ENCODE peak calls at places on chromosomes 11 and 22, in ten cellular contexts. One of them, this sample, is unnamed.

GRCh38 chr11:74720596-74721478 is 10.4 kb downstream of the CHRDL2 start:
- DNase-seq in effector memory CD4-positive, alpha-beta T cell: no peak
- DNase-seq in GM19239: no peak
- DNase-seq in fibroblast of lung: peak; percentile 87
- DNase-seq in right lobe of liver: no peak
- DNase-seq in left ventricle myocardium inferior: peak; percentile 82
- DNase-seq in NCI-H187: no peak
- DNase-seq in ELR: no peak
- DNase-seq in A549: no peak
- DNase-seq in Caco-2: no peak
- DNase-seq in this sample: no peak

GRCh38 chr11:8092587-8093424 is 11.8 kb downstream of the TUB start:
- DNase-seq in Caco-2: peak; percentile 64
- DNase-seq in NCI-H187: peak; percentile 58
- DNase-seq in left ventricle myocardium inferior: peak; percentile 48
- DNase-seq in effector memory CD4-positive, alpha-beta T cell: no peak
- DNase-seq in ELR: peak; percentile 85
- DNase-seq in GM19239: peak; percentile 61
- DNase-seq in fibroblast of lung: peak; percentile 70
- DNase-seq in A549: peak; percentile 66
- DNase-seq in right lobe of liver: no peak
- DNase-seq in this sample: peak; percentile 50

GRCh38 chr22:24146190-24146616 is 35.1 kb upstream of the SUSD2 start:
- DNase-seq in ELR: peak; percentile 47
- DNase-seq in effector memory CD4-positive, alpha-beta T cell: no peak
- DNase-seq in GM19239: peak; percentile 84
- DNase-seq in left ventricle myocardium inferior: no peak
- DNase-seq in fibroblast of lung: peak; percentile 94
- DNase-seq in A549: peak; percentile 53
- DNase-seq in NCI-H187: peak; percentile 1
- DNase-seq in right lobe of liver: no peak
- DNase-seq in Caco-2: peak; percentile 77
- DNase-seq in this sample: peak; percentile 53

GRCh38 chr11:20594274-20595061 is 4.9 kb upstream of the SLC6A5 start:
- DNase-seq in fibroblast of lung: no peak
- DNase-seq in right lobe of liver: no peak
- DNase-seq in Caco-2: no peak
- DNase-seq in GM19239: no peak
- DNase-seq in A549: no peak
- DNase-seq in NCI-H187: no peak
- DNase-seq in effector memory CD4-positive, alpha-beta T cell: no peak
- DNase-seq in left ventricle myocardium inferior: no peak
- DNase-seq in ELR: no peak
- DNase-seq in this sample: no peak

GRCh38 chr11:34284836-34285235 is 73.0 kb downstream of the ABTB2 start:
- DNase-seq in ELR: no peak
- DNase-seq in NCI-H187: no peak
- DNase-seq in left ventricle myocardium inferior: no peak
- DNase-seq in effector memory CD4-positive, alpha-beta T cell: no peak
- DNase-seq in right lobe of liver: no peak
- DNase-seq in Caco-2: no peak
- DNase-seq in GM19239: no peak
- DNase-seq in fibroblast of lung: no peak
- DNase-seq in A549: no peak
- DNase-seq in this sample: no peak

GRCh38 chr11:17716807-17717206 is 2.6 kb upstream of the MYOD1 start:
- DNase-seq in Caco-2: no peak
- DNase-seq in GM19239: no peak
- DNase-seq in right lobe of liver: no peak
- DNase-seq in left ventricle myocardium inferior: no peak
- DNase-seq in A549: no peak
- DNase-seq in ELR: no peak
- DNase-seq in effector memory CD4-positive, alpha-beta T cell: no peak
- DNase-seq in fibroblast of lung: no peak
- DNase-seq in NCI-H187: no peak
- DNase-seq in this sample: no peak

GRCh38 chr22:46900549-46900948 is 138.1 kb downstream of the TBC1D22A start:
- DNase-seq in right lobe of liver: no peak
- DNase-seq in NCI-H187: no peak
- DNase-seq in ELR: no peak
- DNase-seq in GM19239: no peak
- DNase-seq in left ventricle myocardium inferior: no peak
- DNase-seq in fibroblast of lung: no peak
- DNase-seq in Caco-2: no peak
- DNase-seq in effector memory CD4-positive, alpha-beta T cell: no peak
- DNase-seq in A549: no peak
- DNase-seq in this sample: no peak

GRCh38 chr11:62789576-62789975 is 2.2 kb downstream of the TMEM223 start:
- DNase-seq in right lobe of liver: no peak
- DNase-seq in left ventricle myocardium inferior: no peak
- DNase-seq in Caco-2: no peak
- DNase-seq in fibroblast of lung: no peak
- DNase-seq in GM19239: no peak
- DNase-seq in A549: no peak
- DNase-seq in NCI-H187: no peak
- DNase-seq in ELR: no peak
- DNase-seq in effector memory CD4-positive, alpha-beta T cell: no peak
- DNase-seq in this sample: no peak

GRCh38 chr11:73766763-73767162 is 5.9 kb upstream of the RAB6A start:
- DNase-seq in ELR: no peak
- DNase-seq in left ventricle myocardium inferior: no peak
- DNase-seq in fibroblast of lung: no peak
- DNase-seq in Caco-2: no peak
- DNase-seq in A549: no peak
- DNase-seq in right lobe of liver: no peak
- DNase-seq in effector memory CD4-positive, alpha-beta T cell: no peak
- DNase-seq in NCI-H187: no peak
- DNase-seq in GM19239: no peak
- DNase-seq in this sample: no peak

GRCh38 chr22:40043086-40043485 is 48.3 kb downstream of the FAM83F start:
- DNase-seq in NCI-H187: no peak
- DNase-seq in A549: no peak
- DNase-seq in left ventricle myocardium inferior: no peak
- DNase-seq in effector memory CD4-positive, alpha-beta T cell: no peak
- DNase-seq in fibroblast of lung: peak; percentile 37
- DNase-seq in GM19239: no peak
- DNase-seq in Caco-2: no peak
- DNase-seq in right lobe of liver: no peak
- DNase-seq in ELR: no peak
- DNase-seq in this sample: no peak

GRCh38 chr11:118263694-118264567 is at the start of gene MPZL2:
- DNase-seq in left ventricle myocardium inferior: peak; percentile 20
- DNase-seq in NCI-H187: no peak
- DNase-seq in effector memory CD4-positive, alpha-beta T cell: no peak
- DNase-seq in right lobe of liver: peak; percentile 80
- DNase-seq in A549: no peak
- DNase-seq in GM19239: no peak
- DNase-seq in fibroblast of lung: no peak
- DNase-seq in ELR: peak; percentile 33
- DNase-seq in Caco-2: peak; percentile 90
- DNase-seq in this sample: no peak

GRCh38 chr11:126423154-126423553 is 67.7 kb downstream of the ST3GAL4 start:
- DNase-seq in effector memory CD4-positive, alpha-beta T cell: no peak
- DNase-seq in A549: no peak
- DNase-seq in NCI-H187: no peak
- DNase-seq in ELR: peak; percentile 34
- DNase-seq in GM19239: no peak
- DNase-seq in right lobe of liver: no peak
- DNase-seq in Caco-2: no peak
- DNase-seq in fibroblast of lung: no peak
- DNase-seq in left ventricle myocardium inferior: no peak
- DNase-seq in this sample: no peak

GRCh38 chr11:128422576-128423370 is 164.6 kb downstream of the ETS1 start:
- DNase-seq in left ventricle myocardium inferior: peak; percentile 47
- DNase-seq in ELR: no peak
- DNase-seq in effector memory CD4-positive, alpha-beta T cell: peak; percentile 80
- DNase-seq in right lobe of liver: no peak
- DNase-seq in GM19239: no peak
- DNase-seq in Caco-2: no peak
- DNase-seq in fibroblast of lung: no peak
- DNase-seq in A549: no peak
- DNase-seq in NCI-H187: no peak
- DNase-seq in this sample: peak; percentile 45

GRCh38 chr11:64859542-64860414 is 15.3 kb upstream of the CDC42BPG start:
- DNase-seq in ELR: no peak
- DNase-seq in GM19239: peak; percentile 91
- DNase-seq in Caco-2: no peak
- DNase-seq in fibroblast of lung: no peak
- DNase-seq in effector memory CD4-positive, alpha-beta T cell: no peak
- DNase-seq in NCI-H187: no peak
- DNase-seq in left ventricle myocardium inferior: no peak
- DNase-seq in A549: no peak
- DNase-seq in right lobe of liver: no peak
- DNase-seq in this sample: peak; percentile 78

GRCh38 chr22:43136255-43136654 is 6.9 kb downstream of the MCAT start:
- DNase-seq in Caco-2: peak; percentile 68
- DNase-seq in GM19239: no peak
- DNase-seq in fibroblast of lung: peak; percentile 29
- DNase-seq in effector memory CD4-positive, alpha-beta T cell: no peak
- DNase-seq in right lobe of liver: no peak
- DNase-seq in NCI-H187: no peak
- DNase-seq in left ventricle myocardium inferior: peak; percentile 41
- DNase-seq in ELR: peak; percentile 58
- DNase-seq in A549: peak; percentile 25
- DNase-seq in this sample: peak; percentile 88

GRCh38 chr11:113317297-113317696 is 2.9 kb downstream of the TTC12 start:
- DNase-seq in NCI-H187: peak; percentile 45
- DNase-seq in GM19239: no peak
- DNase-seq in Caco-2: no peak
- DNase-seq in right lobe of liver: no peak
- DNase-seq in fibroblast of lung: no peak
- DNase-seq in A549: no peak
- DNase-seq in left ventricle myocardium inferior: no peak
- DNase-seq in effector memory CD4-positive, alpha-beta T cell: no peak
- DNase-seq in ELR: no peak
- DNase-seq in this sample: no peak

GRCh38 chr11:37908224-37908558 is 1310.2 kb upstream of the RAG2 start:
- DNase-seq in Caco-2: no peak
- DNase-seq in left ventricle myocardium inferior: no peak
- DNase-seq in NCI-H187: no peak
- DNase-seq in effector memory CD4-positive, alpha-beta T cell: no peak
- DNase-seq in GM19239: no peak
- DNase-seq in right lobe of liver: no peak
- DNase-seq in ELR: no peak
- DNase-seq in A549: no peak
- DNase-seq in fibroblast of lung: no peak
- DNase-seq in this sample: no peak

GRCh38 chr22:39152511-39153219 is at the start of gene CBX7:
- DNase-seq in ELR: peak; percentile 89
- DNase-seq in NCI-H187: peak; percentile 61
- DNase-seq in A549: peak; percentile 78
- DNase-seq in GM19239: peak; percentile 95
- DNase-seq in effector memory CD4-positive, alpha-beta T cell: peak; percentile 92
- DNase-seq in left ventricle myocardium inferior: peak; percentile 96
- DNase-seq in Caco-2: peak; percentile 88
- DNase-seq in fibroblast of lung: peak; percentile 81
- DNase-seq in right lobe of liver: peak; percentile 97
- DNase-seq in this sample: peak; percentile 99

GRCh38 chr11:1039481-1040427 is 3.2 kb upstream of the MUC6 start:
- DNase-seq in A549: no peak
- DNase-seq in Caco-2: no peak
- DNase-seq in right lobe of liver: peak; percentile 54
- DNase-seq in GM19239: no peak
- DNase-seq in NCI-H187: no peak
- DNase-seq in left ventricle myocardium inferior: no peak
- DNase-seq in fibroblast of lung: peak; percentile 20
- DNase-seq in effector memory CD4-positive, alpha-beta T cell: no peak
- DNase-seq in ELR: no peak
- DNase-seq in this sample: no peak

GRCh38 chr11:72013765-72014711 is 15.3 kb downstream of the IL18BP start:
- DNase-seq in NCI-H187: no peak
- DNase-seq in ELR: no peak
- DNase-seq in GM19239: no peak
- DNase-seq in fibroblast of lung: peak; percentile 44
- DNase-seq in right lobe of liver: no peak
- DNase-seq in Caco-2: no peak
- DNase-seq in left ventricle myocardium inferior: no peak
- DNase-seq in A549: no peak
- DNase-seq in effector memory CD4-positive, alpha-beta T cell: no peak
- DNase-seq in this sample: no peak

GRCh38 chr11:130069684-130070108 is at the start of gene APLP2:
- DNase-seq in A549: peak; percentile 96
- DNase-seq in NCI-H187: peak; percentile 95
- DNase-seq in fibroblast of lung: peak; percentile 98
- DNase-seq in effector memory CD4-positive, alpha-beta T cell: peak; percentile 97
- DNase-seq in Caco-2: peak; percentile 100
- DNase-seq in left ventricle myocardium inferior: peak; percentile 99
- DNase-seq in GM19239: peak; percentile 97
- DNase-seq in right lobe of liver: peak; percentile 100
- DNase-seq in ELR: peak; percentile 99
- DNase-seq in this sample: peak; percentile 97

GRCh38 chr22:31583861-31584485 is 78.0 kb downstream of the PISD start:
- DNase-seq in GM19239: no peak
- DNase-seq in effector memory CD4-positive, alpha-beta T cell: no peak
- DNase-seq in NCI-H187: no peak
- DNase-seq in A549: no peak
- DNase-seq in Caco-2: no peak
- DNase-seq in ELR: peak; percentile 68
- DNase-seq in left ventricle myocardium inferior: no peak
- DNase-seq in right lobe of liver: no peak
- DNase-seq in fibroblast of lung: peak; percentile 36
- DNase-seq in this sample: no peak

GRCh38 chr22:44497904-44498242 is at the start of gene RTL6:
- DNase-seq in NCI-H187: no peak
- DNase-seq in ELR: no peak
- DNase-seq in effector memory CD4-positive, alpha-beta T cell: no peak
- DNase-seq in right lobe of liver: no peak
- DNase-seq in fibroblast of lung: no peak
- DNase-seq in GM19239: no peak
- DNase-seq in left ventricle myocardium inferior: no peak
- DNase-seq in A549: no peak
- DNase-seq in Caco-2: no peak
- DNase-seq in this sample: no peak

GRCh38 chr11:63478896-63479295 is 12.1 kb downstream of the PLAAT5 start:
- DNase-seq in left ventricle myocardium inferior: no peak
- DNase-seq in right lobe of liver: no peak
- DNase-seq in A549: peak; percentile 85
- DNase-seq in ELR: peak; percentile 80
- DNase-seq in effector memory CD4-positive, alpha-beta T cell: peak; percentile 25
- DNase-seq in Caco-2: peak; percentile 80
- DNase-seq in GM19239: peak; percentile 52
- DNase-seq in fibroblast of lung: peak; percentile 86
- DNase-seq in NCI-H187: peak; percentile 17
- DNase-seq in this sample: peak; percentile 60

This sample was measured in germinal center.